ENCODE peak calls at places on chromosomes 1 and 21, in nine cellular contexts. J is activated CD8-positive, alpha-beta T cell treated with anti-CD3 and anti-CD28 coated beads for 36 hours; F is neural crest cell; D is DND-41; T is AG04450; E is AG09309; U is left ventricle myocardium inferior; V is sigmoid colon; Z is glutamatergic neuron. Q is an unnamed sample.

GRCh38 chr1:102853701-102854187 is 254.6 kb downstream of the COL11A1 start:
- DNase-seq in J (no peak), F (no peak), D (no peak), T (no peak), E (no peak), U (no peak), V (no peak), Z (no peak), Q (no peak)

GRCh38 chr1:160024195-160024905 is 7.4 kb downstream of the PIGM start:
- DNase-seq in J (no peak), F (no peak), D (no peak), T (no peak), E (no peak), U (no peak), V (no peak), Z (no peak), Q (no peak)

GRCh38 chr1:88800382-88801051 is 90.8 kb downstream of the GTF2B start:
- DNase-seq in J (peak; percentile 56), F (no peak), D (no peak), T (no peak), E (peak; percentile 2), U (no peak), V (no peak), Z (no peak), Q (no peak)

GRCh38 chr21:39710866-39711265 is 34.1 kb upstream of the IGSF5 start:
- DNase-seq in J (no peak), F (no peak), D (no peak), T (no peak), E (no peak), U (no peak), V (no peak), Z (no peak), Q (no peak)

GRCh38 chr21:44510508-44511218 is 29.3 kb downstream of the KRTAP10-1 start:
- DNase-seq in J (peak; percentile 78), F (peak; percentile 60), D (peak; percentile 54), T (no peak), E (no peak), U (peak; percentile 44), V (no peak), Z (peak; percentile 85), Q (peak; percentile 81)

GRCh38 chr1:3314561-3315271 is 139.7 kb upstream of the ARHGEF16 start:
- DNase-seq in J (no peak), F (no peak), D (no peak), T (no peak), E (no peak), U (no peak), V (no peak), Z (no peak), Q (no peak)

GRCh38 chr1:165633624-165634023 is 2.6 kb downstream of the MGST3 start:
- DNase-seq in J (no peak), F (no peak), D (no peak), T (no peak), E (peak; percentile 11), U (no peak), V (no peak), Z (no peak), Q (no peak)

GRCh38 chr1:40315795-40316594 is 1.1 kb downstream of the COL9A2 start:
- DNase-seq in J (peak; percentile 48), F (peak; percentile 25), D (no peak), T (no peak), E (no peak), U (no peak), V (no peak), Z (peak; percentile 33), Q (no peak)

GRCh38 chr1:52523376-52523775 is 29.5 kb downstream of the TUT4 start:
- DNase-seq in J (peak; percentile 43), F (no peak), D (no peak), T (peak; percentile 8), E (no peak), U (no peak), V (no peak), Z (no peak), Q (no peak)

GRCh38 chr1:201252833-201253810 is 30.2 kb upstream of the PKP1 start:
- DNase-seq in J (no peak), F (no peak), D (no peak), T (no peak), E (no peak), U (no peak), V (no peak), Z (no peak), Q (no peak)

GRCh38 chr1:228391411-228392020 is 15.1 kb downstream of the TRIM11 start:
- DNase-seq in J (no peak), F (no peak), D (no peak), T (no peak), E (no peak), U (no peak), V (peak; percentile 50), Z (no peak), Q (no peak)

GRCh38 chr1:218254296-218254918 is 30.7 kb upstream of the RRP15 start:
- DNase-seq in J (no peak), F (no peak), D (no peak), T (no peak), E (no peak), U (no peak), V (no peak), Z (no peak), Q (no peak)

GRCh38 chr1:61082336-61083013 is at the start of gene NFIA:
- DNase-seq in J (peak; percentile 31), F (peak; percentile 26), D (no peak), T (no peak), E (no peak), U (peak; percentile 54), V (peak; percentile 81), Z (peak; percentile 48), Q (peak; percentile 21)

GRCh38 chr1:47189844-47190562 is at the start of gene PDZK1IP1:
- DNase-seq in J (no peak), F (no peak), D (no peak), T (peak; percentile 16), E (no peak), U (peak; percentile 81), V (peak; percentile 89), Z (no peak), Q (peak; percentile 6)

GRCh38 chr1:89672489-89673183 is 39.7 kb downstream of the LRRC8C start:
- DNase-seq in J (no peak), F (no peak), D (no peak), T (no peak), E (no peak), U (no peak), V (no peak), Z (no peak), Q (no peak)

GRCh38 chr1:169690489-169690888 is 20.9 kb downstream of the SELL start:
- DNase-seq in J (no peak), F (no peak), D (no peak), T (no peak), E (no peak), U (no peak), V (no peak), Z (no peak), Q (no peak)

GRCh38 chr1:31569773-31570172 is 6.5 kb upstream of the TINAGL1 start:
- DNase-seq in J (no peak), F (no peak), D (no peak), T (no peak), E (no peak), U (no peak), V (no peak), Z (no peak), Q (no peak)

DNA sequence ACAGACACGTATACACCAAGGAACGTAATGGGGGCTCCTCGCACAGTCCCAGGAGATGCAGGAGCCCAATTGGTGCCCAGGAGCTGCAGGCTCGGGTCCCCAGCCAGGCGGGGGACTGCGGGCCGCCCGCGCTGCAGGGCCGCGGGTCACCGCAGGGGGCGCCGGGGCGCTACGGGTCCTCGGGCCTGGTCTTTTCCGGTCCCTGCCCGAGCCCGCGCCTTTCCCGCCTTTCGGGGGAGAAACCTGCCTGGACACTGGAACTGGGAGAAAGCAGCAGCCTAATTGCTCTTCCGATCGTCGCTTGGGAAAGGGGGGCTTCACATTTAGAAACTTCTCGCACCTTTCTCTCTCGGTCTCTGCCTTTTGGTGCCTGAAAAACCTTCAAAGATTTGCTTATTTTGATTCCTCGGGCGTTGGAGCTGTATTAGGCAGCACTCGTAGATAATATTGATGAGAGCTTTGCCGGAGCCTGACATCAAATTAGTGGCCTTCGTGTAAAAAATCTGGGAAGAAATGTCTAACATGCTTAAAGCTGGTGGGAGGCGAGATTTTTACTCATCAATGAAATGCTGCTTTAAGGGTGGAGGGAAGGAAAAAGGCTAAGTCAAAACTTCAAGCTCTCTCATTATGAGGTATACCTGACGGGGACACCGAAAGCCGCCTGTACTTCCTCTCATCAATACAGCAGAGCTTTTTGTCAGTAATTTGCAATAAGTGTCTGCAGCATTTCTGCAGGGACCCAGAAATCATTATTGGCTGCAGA is 12.6 kb upstream of the BARHL2 start:
- DNase-seq in J (peak; percentile 39), F (peak; percentile 81), D (no peak), T (no peak), E (no peak), U (no peak), V (no peak), Z (peak; percentile 87), Q (no peak)
- TF ChIP-seq CTCF in J (peak; percentile 90), F (peak; percentile 78), D (no peak), T (no peak), E (no peak), U (peak; percentile 24), V (no peak), Z (peak; percentile 95), Q (peak; percentile 83)

GRCh38 chr21:21232320-21232719 is 234.1 kb downstream of the NCAM2 start:
- DNase-seq in J (no peak), F (no peak), D (peak; percentile 53), T (peak; percentile 29), E (no peak), U (no peak), V (no peak), Z (no peak), Q (no peak)
- TF ChIP-seq CTCF in J (no peak), F (peak; percentile 78), D (peak; percentile 71), T (peak; percentile 70), E (peak; percentile 0), U (peak; percentile 54), V (no peak), Z (peak; percentile 37), Q (peak; percentile 65)

GRCh38 chr1:208654241-208654640 is 410.1 kb upstream of the PLXNA2 start:
- DNase-seq in J (no peak), F (no peak), D (no peak), T (no peak), E (peak; percentile 1), U (no peak), V (no peak), Z (no peak), Q (no peak)
- TF ChIP-seq CTCF in J (peak; percentile 30), F (peak; percentile 56), D (peak; percentile 61), T (peak; percentile 33), E (peak; percentile 52), U (peak; percentile 27), V (no peak), Z (peak; percentile 56), Q (peak; percentile 50)

DNA sequence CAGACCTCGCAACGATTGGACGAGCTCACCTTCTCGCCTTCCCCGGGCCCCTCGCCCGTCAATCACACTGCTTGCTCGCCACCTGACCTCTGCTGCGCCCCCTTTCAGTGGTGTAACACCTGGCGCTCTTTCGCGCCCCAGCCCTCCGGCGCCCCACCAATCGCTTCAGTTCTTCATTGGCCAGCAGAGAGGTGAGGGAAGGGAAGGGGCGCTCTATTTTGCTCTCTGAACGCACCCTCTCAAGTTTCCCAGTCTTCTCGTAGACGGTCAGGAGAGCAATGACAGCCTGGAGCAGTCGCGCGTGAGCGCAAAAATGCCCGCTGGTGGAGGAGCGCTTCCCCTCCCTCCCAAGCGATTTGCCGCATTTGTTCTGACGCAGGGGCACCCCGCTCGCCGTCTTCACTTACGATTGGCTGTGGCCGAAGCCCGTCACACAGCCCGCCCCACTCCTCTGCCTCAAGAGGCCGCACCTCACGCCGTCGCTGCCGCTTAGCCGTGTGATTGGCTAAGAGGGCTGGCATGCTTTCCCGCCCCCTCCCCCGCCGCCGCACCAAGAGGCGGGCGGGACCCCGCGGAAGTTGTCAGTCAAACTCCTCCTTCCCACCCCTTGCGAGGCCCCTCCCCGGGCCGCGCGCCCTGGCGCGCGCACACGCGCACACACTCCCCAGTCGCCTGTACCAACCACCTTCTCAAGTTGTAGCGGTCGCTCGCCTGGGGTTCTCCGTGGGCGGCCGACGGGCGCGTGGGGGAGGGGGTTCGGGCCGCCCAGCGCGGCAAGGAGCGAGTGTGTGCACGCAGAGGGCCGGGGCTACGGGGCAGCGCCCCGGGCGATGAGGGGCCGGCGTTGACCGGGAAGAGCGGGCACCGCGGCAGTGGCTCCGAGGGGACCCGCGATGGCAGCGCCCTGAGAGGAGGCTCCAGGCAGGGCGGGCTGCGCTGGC is at the start of gene PPP2R5A:
- DNase-seq in J (peak; percentile 99), F (peak; percentile 92), D (peak; percentile 100), T (peak; percentile 99), E (peak; percentile 97), U (peak; percentile 99), V (peak; percentile 100), Z (peak; percentile 96), Q (peak; percentile 96)
- TF ChIP-seq CTCF in J (peak; percentile 38), F (peak; percentile 47), D (peak; percentile 59), T (peak; percentile 23), E (no peak), U (peak; percentile 40), V (no peak), Z (no peak), Q (peak; percentile 60)